ENCODE peak calls at places on chromosome 11, in six cellular contexts. T is GM12878, F is HCT116, A is HepG2, X is A549, W is SK-N-SH. P is an unnamed sample.

GRCh38 chr11:69008774-69009440 is 4.1 kb downstream of the MRGPRF start:
- DNase-seq in A (peak; percentile 36), T (no peak), W (peak; percentile 60), F (peak; percentile 83), X (peak; percentile 96), P (peak; percentile 94)

GRCh38 chr11:112584674-112585073 is 324.0 kb upstream of the PLET1 start:
- DNase-seq in T (no peak), X (no peak), A (no peak), W (no peak), F (no peak), P (peak; percentile 18)

GRCh38 chr11:95505927-95506426 is 275.0 kb upstream of the SESN3 start:
- DNase-seq in F (no peak), W (no peak), X (no peak), A (no peak), T (no peak), P (peak; percentile 39)

GRCh38 chr11:2325719-2326118 is 23.9 kb downstream of the TSPAN32 start:
- DNase-seq in A (no peak), X (no peak), T (no peak), F (no peak), W (no peak), P (no peak)

GRCh38 chr11:123696183-123696582 is 41.8 kb upstream of the SCN3B start:
- DNase-seq in W (no peak), X (no peak), T (no peak), F (no peak), A (no peak), P (no peak)

GRCh38 chr11:2383823-2384722 is 7.0 kb downstream of the CD81 start:
- DNase-seq in F (no peak), A (no peak), T (peak; percentile 39), W (no peak), X (no peak), P (no peak)

GRCh38 chr11:100978942-100979341 is 150.7 kb downstream of the PGR start:
- DNase-seq in T (no peak), W (no peak), F (no peak), A (no peak), X (no peak), P (no peak)

GRCh38 chr11:95711162-95711944 is 78.2 kb downstream of the FAM76B start:
- DNase-seq in T (peak; percentile 28), W (no peak), X (no peak), A (no peak), F (no peak), P (no peak)

GRCh38 chr11:60915250-60915914 is 1.4 kb downstream of the TMEM109 start:
- DNase-seq in A (no peak), F (peak; percentile 41), X (peak; percentile 69), W (peak; percentile 65), T (peak; percentile 69), P (peak; percentile 86)

DNA sequence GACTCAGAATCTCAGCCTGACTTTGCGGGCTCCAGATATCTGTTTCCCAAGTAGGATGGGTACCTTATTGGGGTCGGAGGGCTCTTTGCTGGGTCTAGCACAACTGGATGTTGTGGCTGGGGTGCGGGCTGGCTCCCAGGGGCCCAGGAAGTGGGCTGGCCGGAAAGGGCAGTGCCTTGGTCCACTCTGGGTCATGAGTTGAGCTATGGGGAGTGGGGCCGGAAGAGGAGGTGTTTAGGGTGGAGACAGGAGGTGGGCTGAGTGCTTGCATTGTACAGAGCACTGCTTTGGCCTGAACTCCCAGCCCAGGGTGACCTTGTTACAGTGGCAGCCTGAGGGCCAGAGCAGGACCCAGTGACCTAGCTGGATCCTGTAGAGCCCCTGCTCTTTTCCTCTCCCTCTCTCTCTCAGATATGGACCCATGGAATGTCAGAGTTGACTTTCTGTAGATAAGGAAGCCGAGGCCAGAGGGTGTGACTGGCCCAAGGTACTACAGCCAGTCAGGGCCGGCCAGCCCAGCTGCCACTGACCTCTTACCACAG is 13.2 kb downstream of the PHLDB1 start:
- DNase-seq in X (no peak), T (no peak), F (no peak), W (no peak), A (peak; percentile 90), P (no peak)
- H3K4me3 ChIP-seq in X (no peak overlapping the region), T (no peak overlapping the region), F (peak overlapping the region; percentile 84), W (peak overlapping the region; percentile 95), A (peak overlapping the region; percentile 97), P (no peak overlapping the region)

GRCh38 chr11:93075782-93076181 is 106.3 kb downstream of the MTNR1B start:
- DNase-seq in F (no peak), A (no peak), X (no peak), W (no peak), T (no peak), P (no peak)
- TF ChIP-seq MAX in F (no peak), A (no peak), X (no peak), W (no peak), T (no peak), P (no peak)

DNA sequence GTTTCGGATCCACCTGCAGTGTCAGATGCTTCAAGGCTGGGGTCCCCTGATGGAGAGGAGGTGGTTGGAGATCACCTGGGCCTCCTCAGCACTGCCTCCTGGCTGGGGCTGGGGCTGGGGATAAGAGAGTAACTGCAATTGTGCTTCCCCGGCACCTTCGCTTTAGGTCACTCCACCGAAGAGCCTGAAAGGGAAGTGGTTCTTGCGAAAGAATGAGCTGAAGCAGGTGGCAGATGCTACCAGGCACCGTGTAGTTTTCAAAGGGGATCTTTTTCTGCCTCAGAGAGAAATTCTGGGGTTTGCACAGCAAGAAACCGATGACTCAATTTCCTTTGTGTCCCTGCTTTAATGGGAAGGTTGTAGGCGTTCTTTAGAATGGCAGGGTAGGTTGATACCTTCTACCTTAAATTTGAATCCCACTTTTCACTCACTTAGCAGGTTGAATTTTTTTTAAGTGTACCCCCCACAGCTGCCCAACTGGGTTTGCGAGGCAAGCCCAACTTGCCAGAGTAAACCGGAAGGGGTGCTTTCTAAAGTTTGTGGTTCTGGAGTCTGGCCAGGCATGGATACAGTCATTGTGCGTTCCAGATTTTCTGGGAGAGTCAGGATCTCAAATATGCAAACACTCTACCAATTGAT is 5.3 kb downstream of the CD44 start:
- DNase-seq in A (no peak), T (peak; percentile 85), F (no peak), X (no peak), W (no peak), P (peak; percentile 86)
- H3K4me3 ChIP-seq in A (no peak overlapping the region), T (peak overlapping the region; percentile 56), F (peak overlapping the region; percentile 44), X (peak overlapping the region; percentile 18), W (peak overlapping the region; percentile 36), P (peak overlapping the region; percentile 26)

GRCh38 chr11:116792869-116793475 is 1.3 kb upstream of the APOA5 start:
- DNase-seq in A (no peak), X (no peak), W (no peak), F (no peak), T (no peak), P (no peak)

GRCh38 chr11:116792144-116792868 is 627 bp upstream of the APOA5 start:
- DNase-seq in X (no peak), W (no peak), A (peak; percentile 63), F (no peak), T (no peak), P (no peak)

GRCh38 chr11:116794851-116795250 is 3.2 kb upstream of the APOA5 start:
- DNase-seq in X (no peak), T (no peak), W (no peak), F (no peak), A (no peak), P (no peak)

GRCh38 chr11:116791813-116792143 is at the start of gene APOA5:
- DNase-seq in T (no peak), A (no peak), F (no peak), W (no peak), X (no peak), P (no peak)

GRCh38 chr11:116793476-116794096 is 1.9 kb upstream of the APOA5 start:
- DNase-seq in A (no peak), X (no peak), W (peak; percentile 27), T (no peak), F (peak; percentile 26), P (peak; percentile 50)
- TF ChIP-seq MAX in A (no peak), X (no peak), W (no peak), T (no peak), F (no peak), P (peak; percentile 41)

GRCh38 chr11:59560290-59560701 is 49.0 kb downstream of the OR4D9 start:
- DNase-seq in W (peak; percentile 64), F (peak; percentile 85), X (no peak), A (peak; percentile 81), T (peak; percentile 93), P (peak; percentile 85)

GRCh38 chr11:59560702-59561469 is 49.5 kb downstream of the OR4D9 start:
- DNase-seq in A (peak; percentile 77), X (peak; percentile 83), F (peak; percentile 83), W (peak; percentile 91), T (peak; percentile 51), P (peak; percentile 90)

GRCh38 chr11:59562292-59562691 is 51.0 kb downstream of the OR4D9 start:
- DNase-seq in F (no peak), T (no peak), X (no peak), W (no peak), A (no peak), P (no peak)

GRCh38 chr11:59557940-59558643 is 46.8 kb downstream of the OR4D9 start:
- DNase-seq in W (no peak), A (no peak), T (no peak), X (no peak), F (no peak), P (no peak)

GRCh38 chr11:59559886-59560285 is 48.5 kb downstream of the OR4D9 start:
- DNase-seq in T (no peak), X (no peak), F (no peak), W (peak; percentile 26), A (no peak), P (no peak)
- H3K4me3 ChIP-seq in T (peak overlapping the region; percentile 59), X (peak overlapping the region; percentile 87), F (no peak overlapping the region), W (peak overlapping the region; percentile 86), A (peak overlapping the region; percentile 86), P (peak overlapping the region; percentile 96)

GRCh38 chr11:78833237-78833636 is 258.6 kb upstream of the NARS2 start:
- DNase-seq in W (no peak), F (no peak), T (no peak), X (no peak), A (no peak), P (no peak)

GRCh38 chr11:78830277-78830676 is 255.6 kb upstream of the NARS2 start:
- DNase-seq in W (no peak), F (no peak), X (no peak), A (no peak), T (no peak), P (no peak)

GRCh38 chr11:78834886-78835285 is 260.2 kb upstream of the NARS2 start:
- DNase-seq in F (no peak), W (no peak), T (no peak), X (no peak), A (no peak), P (no peak)

GRCh38 chr11:78831571-78831970 is 256.9 kb upstream of the NARS2 start:
- DNase-seq in F (no peak), W (no peak), X (no peak), A (no peak), T (no peak), P (no peak)

DNA sequence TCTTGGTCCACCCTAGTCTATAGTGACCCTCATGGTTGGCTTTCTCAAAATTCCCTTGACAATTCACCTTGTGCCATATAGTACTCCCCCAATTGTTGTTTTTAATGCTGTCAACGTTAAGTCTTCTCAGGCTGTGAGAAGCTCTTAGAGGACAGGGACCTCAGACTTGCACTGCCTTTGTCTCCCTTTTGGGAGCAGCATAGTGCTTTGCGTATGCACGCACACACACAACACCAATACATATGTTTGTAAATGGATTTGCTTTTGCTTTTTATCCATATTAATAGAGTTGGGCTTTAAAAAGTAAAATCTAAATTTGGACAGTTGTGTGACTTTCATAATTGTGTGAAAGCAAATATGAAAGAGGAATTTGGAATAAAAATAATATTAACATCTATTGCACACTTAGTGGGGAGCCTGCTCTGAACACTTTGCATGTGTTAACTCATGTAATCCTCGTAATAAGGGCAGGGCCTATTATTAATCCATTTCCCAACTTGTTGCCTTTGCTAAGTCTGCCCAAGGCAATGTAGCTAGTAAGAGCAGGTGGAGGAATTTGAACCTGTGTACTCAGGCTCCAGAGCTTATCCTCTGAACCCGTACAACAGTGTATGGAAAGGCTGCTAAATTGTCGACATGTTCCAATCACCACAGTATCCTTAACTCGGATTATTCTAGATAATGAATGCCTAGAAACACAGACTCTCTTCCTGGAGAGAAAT is 257.7 kb upstream of the NARS2 start:
- DNase-seq in A (no peak), F (no peak), W (no peak), X (no peak), T (no peak), P (peak; percentile 11)
- TF ChIP-seq MAX in A (no peak), F (no peak), W (no peak), X (no peak), T (no peak), P (no peak)

P was measured in NB4.